ENCODE peak calls at places on chromosomes 11 and 22, in four cellular contexts. Z is sigmoid colon, B is stomach, E is esophagus muscularis mucosa. I is an unnamed sample.

GRCh38 chr11:2573240-2574042 is 126.4 kb downstream of the KCNQ1OT1 start:
- DNase-seq in Z (peak), B (no peak), E (no peak), I (no peak)

GRCh38 chr22:19086944-19087343 is 35.3 kb downstream of the DGCR2 start:
- DNase-seq in Z (peak), B (no peak), E (no peak), I (no peak)

GRCh38 chr22:50414476-50415248 is 60.2 kb downstream of the SBF1 start:
- DNase-seq in Z (no peak), B (no peak), E (no peak), I (no peak)

GRCh38 chr11:127199306-127199801 is 198.8 kb upstream of the KIRREL3 start:
- DNase-seq in Z (no peak), B (no peak), E (no peak), I (no peak)

GRCh38 chr11:28228196-28228595 is 120.0 kb downstream of the METTL15 start:
- DNase-seq in Z (no peak), B (no peak), E (no peak), I (no peak)

GRCh38 chr11:104876838-104877500 is 21.3 kb downstream of the CASP12 start:
- DNase-seq in Z (no peak), B (no peak), E (no peak), I (no peak)

GRCh38 chr22:30283342-30283741 is 6.0 kb downstream of the CASTOR1 start:
- DNase-seq in Z (no peak), B (no peak), E (no peak), I (no peak)

GRCh38 chr11:99316761-99317475 is 296.2 kb downstream of the CNTN5 start:
- DNase-seq in Z (no peak), B (no peak), E (no peak), I (no peak)

GRCh38 chr11:76086713-76087635 is 119.3 kb downstream of the WNT11 start:
- DNase-seq in Z (no peak), B (no peak), E (no peak), I (no peak)

GRCh38 chr11:122853971-122854446 is 15.7 kb downstream of the CRTAM start:
- DNase-seq in Z (no peak), B (no peak), E (no peak), I (peak)

GRCh38 chr22:44971651-44972362 is 38.0 kb downstream of the PHF21B start:
- DNase-seq in Z (no peak), B (no peak), E (no peak), I (no peak)

GRCh38 chr11:22666700-22667439 is 459 bp downstream of the GAS2 start:
- DNase-seq in Z (no peak), B (peak), E (no peak), I (peak)

GRCh38 chr22:24338701-24339451 is 68.2 kb downstream of the SPECC1L start:
- DNase-seq in Z (no peak), B (no peak), E (no peak), I (no peak)

GRCh38 chr22:50445071-50445879 is 29.6 kb downstream of the SBF1 start:
- DNase-seq in Z (no peak), B (peak), E (no peak), I (no peak)

GRCh38 chr11:9142732-9143131 is 51.3 kb upstream of the SCUBE2 start:
- DNase-seq in Z (no peak), B (no peak), E (no peak), I (no peak)

GRCh38 chr11:107408762-107409200 is 48.8 kb downstream of the CWF19L2 start:
- DNase-seq in Z (no peak), B (no peak), E (no peak), I (no peak)

GRCh38 chr22:19554834-19555404 is 30.7 kb upstream of the CLDN5 start:
- DNase-seq in Z (peak), B (no peak), E (no peak), I (no peak)

GRCh38 chr22:41380993-41381328 is 781 bp upstream of the TEF start:
- DNase-seq in Z (peak), B (peak), E (peak), I (peak)

GRCh38 chr11:12086271-12087074 is 23.9 kb upstream of the MICAL2 start:
- DNase-seq in Z (peak), B (peak), E (no peak), I (peak)

GRCh38 chr11:70887428-70887827 is 364.9 kb downstream of the SHANK2 start:
- DNase-seq in Z (no peak), B (no peak), E (no peak), I (no peak)

GRCh38 chr11:63920870-63921417 is 4.0 kb upstream of the RCOR2 start:
- DNase-seq in Z (no peak), B (no peak), E (no peak), I (peak)

GRCh38 chr11:72735495-72736027 is 16.6 kb downstream of the ARAP1 start:
- DNase-seq in Z (peak), B (no peak), E (no peak), I (no peak)
- TF ChIP-seq POLR2AphosphoS5 in Z (peak), B (peak), E (peak), I (peak)

GRCh38 chr11:117818036-117818858 is 6.3 kb downstream of the FXYD2 start:
- DNase-seq in Z (no peak), B (no peak), E (no peak), I (no peak)
- H3K27ac ChIP-seq in Z (no peak), B (no peak), E (no peak), I (no peak)

GRCh38 chr11:106082096-106082495 is 4.6 kb downstream of the AASDHPPT start:
- DNase-seq in Z (no peak), B (no peak), E (no peak), I (no peak)

GRCh38 chr11:106076923-106077608 is at the start of gene KBTBD3:
- DNase-seq in Z (peak), B (peak), E (peak), I (peak)

GRCh38 chr11:106072804-106073203 is 4.3 kb downstream of the KBTBD3 start:
- DNase-seq in Z (no peak), B (no peak), E (no peak), I (no peak)

GRCh38 chr11:106076421-106076922 is 675 bp downstream of the KBTBD3 start:
- DNase-seq in Z (peak), B (no peak), E (no peak), I (peak)

GRCh38 chr11:106077609-106078517 is at the start of gene AASDHPPT:
- DNase-seq in Z (no peak), B (peak), E (no peak), I (no peak)
- TF ChIP-seq POLR2A in Z (peak), B (no peak), E (peak), I (peak)

DNA sequence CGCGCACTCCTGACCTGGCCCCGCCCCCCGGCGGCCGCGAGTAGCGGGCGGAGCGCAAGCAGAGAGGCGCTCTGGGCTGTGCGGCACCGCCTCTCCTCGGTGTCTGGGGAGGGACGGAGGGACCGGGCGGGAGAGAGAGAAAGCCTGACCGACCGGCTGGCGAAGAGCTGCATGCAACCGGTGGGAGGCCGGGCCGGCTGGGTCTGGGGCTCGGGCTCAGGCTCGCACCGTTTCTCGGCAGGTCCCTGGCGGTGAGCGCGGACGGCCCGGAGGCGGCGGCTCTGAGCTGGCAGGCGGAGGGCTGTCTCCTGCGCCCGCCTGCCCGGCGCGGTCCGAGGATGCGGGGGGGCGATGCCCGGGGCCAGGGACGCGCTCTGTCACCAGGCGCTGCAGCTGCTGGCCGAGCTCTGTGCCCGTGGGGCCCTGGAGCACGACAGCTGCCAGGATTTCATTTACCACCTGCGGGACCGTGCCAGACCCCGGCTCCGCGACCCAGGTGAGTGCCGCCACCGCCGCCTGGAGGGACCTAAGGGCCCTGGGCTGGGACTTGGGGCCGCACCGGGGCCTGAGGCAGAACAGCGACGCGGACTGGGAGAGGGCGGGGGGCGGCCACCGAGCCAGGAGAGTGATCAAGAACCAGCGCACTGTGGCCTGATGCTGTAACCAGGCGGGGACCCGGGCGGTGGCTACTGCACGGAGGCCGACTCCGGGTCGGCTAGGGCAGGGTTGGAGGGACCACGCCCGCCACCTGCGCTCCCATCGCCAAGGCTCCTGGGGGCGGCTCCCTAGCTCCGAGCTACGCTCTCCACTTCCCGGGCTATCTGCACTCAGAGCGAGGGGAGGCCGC is at the start of gene SYT9:
- DNase-seq in Z (peak), B (peak), E (no peak), I (peak)
- TF ChIP-seq POLR2AphosphoS5 in Z (no peak), B (no peak), E (no peak), I (no peak)

GRCh38 chr11:65043881-65044501 is 3.0 kb downstream of the SAC3D1 start:
- DNase-seq in Z (peak), B (no peak), E (no peak), I (peak)
- H3K27ac ChIP-seq in Z (no peak), B (no peak), E (no peak), I (peak)